ENCODE peak calls at places on chromosomes 12 and 14, in nine cellular contexts. W, J, R, Z, A, E, X, P and I are unnamed samples.

GRCh38 chr12:91810531-91810930 is 335.1 kb downstream of the BTG1 start:
- DNase-seq in R (no peak), E (no peak), W (no peak), P (no peak), Z (no peak), X (no peak), A (no peak), J (no peak), I (no peak)

GRCh38 chr12:64608901-64609542 is 1.3 kb upstream of the RASSF3 start:
- DNase-seq in J (no peak), E (no peak), A (peak), R (peak), W (peak), Z (peak), P (peak), X (peak), I (peak)

GRCh38 chr14:89915114-89915878 is 39.2 kb downstream of the EFCAB11 start:
- DNase-seq in A (peak), X (peak), J (no peak), R (peak), P (peak), Z (peak), E (peak), W (peak), I (peak)

GRCh38 chr12:70260610-70261009 is 17.4 kb downstream of the CNOT2 start:
- DNase-seq in X (no peak), R (no peak), E (no peak), Z (no peak), J (no peak), A (no peak), P (no peak), W (no peak), I (peak)

GRCh38 chr12:110563702-110564470 is 19.2 kb downstream of the PPTC7 start:
- DNase-seq in X (no peak), R (peak), A (peak), Z (no peak), P (no peak), W (no peak), J (no peak), E (peak), I (no peak)

GRCh38 chr14:100072783-100073346 is 7.6 kb downstream of the EVL start:
- DNase-seq in E (no peak), P (no peak), W (no peak), J (peak), X (no peak), R (no peak), A (no peak), Z (no peak), I (peak)

GRCh38 chr14:25349269-25349668 is 299.3 kb upstream of the STXBP6 start:
- DNase-seq in Z (no peak), W (no peak), E (peak), R (no peak), A (peak), P (no peak), X (no peak), J (no peak), I (no peak)

GRCh38 chr14:105448706-105449111 is 25.9 kb upstream of the CRIP2 start:
- DNase-seq in R (peak), A (peak), X (peak), E (peak), J (peak), Z (peak), P (no peak), W (peak), I (peak)

GRCh38 chr12:27984275-27984674 is 11.7 kb upstream of the PTHLH start:
- DNase-seq in A (peak), R (peak), P (peak), Z (no peak), W (no peak), X (no peak), E (peak), J (no peak), I (no peak)

GRCh38 chr12:12007001-12007712 is 63.6 kb upstream of the BCL2L14 start:
- DNase-seq in P (peak), J (no peak), A (no peak), Z (no peak), R (peak), X (no peak), W (peak), E (no peak), I (no peak)

GRCh38 chr14:94748667-94749347 is 21.1 kb downstream of the GSC start:
- DNase-seq in Z (no peak), X (peak), A (no peak), P (peak), J (no peak), E (no peak), W (no peak), R (no peak), I (peak)